ENCODE peak calls at places on chromosomes 2 and 18, in seven cellular contexts. E, Z, H, T, Y, L and R are unnamed samples.

GRCh38 chr18:46374850-46375249 is 270.7 kb downstream of the HAUS1 start:
- DNase-seq in E (no peak), Z (no peak), H (no peak), T (no peak), Y (no peak), L (no peak), R (peak)

GRCh38 chr2:61946661-61947060 is 41.2 kb downstream of the COMMD1 start:
- DNase-seq in E (no peak), Z (no peak), H (no peak), T (no peak), Y (no peak), L (no peak), R (no peak)

GRCh38 chr2:131517106-131517831 is 10.4 kb upstream of the CCDC74A start:
- DNase-seq in E (no peak), Z (no peak), H (no peak), T (no peak), Y (no peak), L (no peak), R (no peak)

GRCh38 chr2:72539145-72539552 is 286.7 kb downstream of the EXOC6B start:
- DNase-seq in E (no peak), Z (no peak), H (no peak), T (no peak), Y (no peak), L (no peak), R (no peak)

GRCh38 chr2:100903534-100904258 is 83.8 kb downstream of the NPAS2 start:
- DNase-seq in E (no peak), Z (no peak), H (no peak), T (no peak), Y (no peak), L (no peak), R (no peak)

GRCh38 chr18:22067682-22068081 is 101.7 kb upstream of the GATA6 start:
- DNase-seq in E (no peak), Z (peak), H (no peak), T (no peak), Y (peak), L (no peak), R (no peak)

GRCh38 chr2:227653419-227653818 is 13.2 kb upstream of the SCYGR5 start:
- DNase-seq in E (no peak), Z (no peak), H (no peak), T (no peak), Y (no peak), L (no peak), R (peak)

GRCh38 chr2:232633413-232634318 is at the start of gene EFHD1:
- DNase-seq in E (no peak), Z (peak), H (peak), T (no peak), Y (peak), L (peak), R (peak)

GRCh38 chr18:74596959-74597661 is 560 bp upstream of the ZNF407 start:
- DNase-seq in E (no peak), Z (peak), H (peak), T (peak), Y (peak), L (peak), R (peak)

GRCh38 chr2:125004091-125004800 is 979.2 kb downstream of the CNTNAP5 start:
- DNase-seq in E (no peak), Z (no peak), H (no peak), T (no peak), Y (no peak), L (no peak), R (no peak)

GRCh38 chr2:42050350-42051167 is 2.7 kb downstream of the PKDCC start:
- DNase-seq in E (no peak), Z (no peak), H (no peak), T (no peak), Y (no peak), L (no peak), R (no peak)

GRCh38 chr2:98473995-98474780 is 29.5 kb downstream of the INPP4A start:
- DNase-seq in E (no peak), Z (no peak), H (no peak), T (no peak), Y (no peak), L (no peak), R (no peak)

GRCh38 chr2:43542285-43542933 is 53.4 kb downstream of the THADA start:
- DNase-seq in E (no peak), Z (no peak), H (no peak), T (peak), Y (no peak), L (peak), R (peak)

GRCh38 chr18:10270160-10270571 is 184.3 kb upstream of the APCDD1 start:
- DNase-seq in E (no peak), Z (peak), H (no peak), T (no peak), Y (peak), L (no peak), R (no peak)

GRCh38 chr2:38170098-38170497 is 94.1 kb upstream of the CYP1B1 start:
- DNase-seq in E (no peak), Z (no peak), H (no peak), T (no peak), Y (no peak), L (no peak), R (no peak)

GRCh38 chr2:42722328-42723190 is 41.4 kb downstream of the OXER1 start:
- DNase-seq in E (peak), Z (peak), H (no peak), T (no peak), Y (peak), L (peak), R (peak)

GRCh38 chr18:22663378-22663777 is 245.7 kb upstream of the CTAGE1 start:
- DNase-seq in E (no peak), Z (no peak), H (no peak), T (no peak), Y (no peak), L (no peak), R (no peak)

GRCh38 chr18:79460445-79461300 is 64.9 kb downstream of the NFATC1 start:
- DNase-seq in E (no peak), Z (no peak), H (no peak), T (peak), Y (no peak), L (no peak), R (no peak)

GRCh38 chr18:55272510-55273243 is 313.4 kb upstream of the CCDC68 start:
- DNase-seq in E (peak), Z (no peak), H (no peak), T (no peak), Y (no peak), L (no peak), R (peak)

GRCh38 chr2:71620116-71620515 is 166.8 kb downstream of the DYSF start:
- DNase-seq in E (no peak), Z (peak), H (peak), T (no peak), Y (no peak), L (no peak), R (no peak)

GRCh38 chr2:172287605-172288326 is 139.6 kb upstream of the ITGA6 start:
- DNase-seq in E (no peak), Z (no peak), H (no peak), T (no peak), Y (no peak), L (no peak), R (no peak)

GRCh38 chr2:25251461-25252273 is 83.3 kb upstream of the POMC start:
- DNase-seq in E (no peak), Z (peak), H (peak), T (no peak), Y (peak), L (no peak), R (peak)

GRCh38 chr18:25805323-25805722 is 285.1 kb downstream of the SS18 start:
- DNase-seq in E (peak), Z (no peak), H (peak), T (no peak), Y (peak), L (no peak), R (peak)

GRCh38 chr2:109624339-109624738 is 10.2 kb downstream of the SOWAHC start:
- DNase-seq in E (no peak), Z (no peak), H (no peak), T (no peak), Y (no peak), L (no peak), R (no peak)
- TF ChIP-seq CTCF in E (no peak), Z (no peak), H (no peak), T (no peak), Y (no peak), L (no peak), R (no peak)

GRCh38 chr2:1713156-1713838 is 31.0 kb downstream of the PXDN start:
- DNase-seq in E (no peak), Z (no peak), H (no peak), T (no peak), Y (peak), L (no peak), R (no peak)

GRCh38 chr2:1714291-1715064 is 29.8 kb downstream of the PXDN start:
- DNase-seq in E (no peak), Z (no peak), H (no peak), T (no peak), Y (no peak), L (no peak), R (no peak)

GRCh38 chr2:1716441-1716840 is 27.9 kb downstream of the PXDN start:
- DNase-seq in E (no peak), Z (no peak), H (no peak), T (no peak), Y (no peak), L (no peak), R (no peak)

GRCh38 chr2:1715184-1716012 is 28.9 kb downstream of the PXDN start:
- DNase-seq in E (no peak), Z (peak), H (no peak), T (no peak), Y (no peak), L (no peak), R (no peak)

GRCh38 chr2:1713839-1714236 is 30.5 kb downstream of the PXDN start:
- DNase-seq in E (no peak), Z (no peak), H (no peak), T (no peak), Y (no peak), L (no peak), R (no peak)
- H3K27ac ChIP-seq in E (no peak), Z (no peak), H (no peak), T (no peak), Y (no peak), L (no peak), R (no peak)

DNA sequence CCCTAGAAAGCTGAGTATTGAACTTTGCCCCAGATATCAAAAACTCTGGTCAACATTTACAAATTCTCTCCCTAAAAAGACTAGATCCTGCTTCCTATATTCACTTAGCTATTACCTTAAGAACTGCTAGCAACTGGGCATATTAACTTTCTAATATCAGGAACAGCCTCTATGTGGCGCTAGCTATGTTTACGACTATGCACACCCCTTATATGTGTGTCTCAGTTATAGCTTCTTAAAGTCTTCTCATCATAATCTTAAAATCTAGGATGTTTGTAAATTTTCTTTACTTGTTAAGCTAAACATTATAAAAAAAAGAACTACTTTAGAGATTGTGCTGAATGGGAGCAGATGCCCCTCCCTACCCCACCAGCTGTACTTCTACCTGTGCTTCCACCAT is 1.7 kb upstream of the STAMBP start:
- DNase-seq in E (no peak), Z (no peak), H (no peak), T (peak), Y (no peak), L (peak), R (peak)
- TF ChIP-seq CTCF in E (peak), Z (no peak), H (no peak), T (peak), Y (no peak), L (peak), R (peak)

DNA sequence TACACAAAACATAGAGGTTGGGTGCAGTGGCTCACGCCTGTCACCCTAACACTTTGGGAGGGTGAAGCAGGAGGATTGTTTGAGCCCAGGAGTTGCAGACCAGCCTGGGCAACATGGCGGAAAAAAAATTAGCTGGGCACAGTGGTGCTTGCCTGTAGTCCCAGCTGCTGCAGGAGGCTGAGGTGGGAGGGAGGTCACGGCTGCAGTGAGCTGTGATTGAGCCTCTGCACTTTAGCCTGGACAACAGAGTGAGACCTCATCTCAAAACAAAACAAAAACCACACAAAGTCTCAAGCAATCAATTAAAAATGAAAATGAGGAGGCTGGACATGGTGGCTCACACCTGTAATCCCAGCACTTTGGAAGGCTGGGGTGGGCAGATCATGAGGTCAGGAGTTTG is 4.9 kb downstream of the NOP58 start:
- DNase-seq in E (no peak), Z (no peak), H (no peak), T (peak), Y (no peak), L (no peak), R (no peak)
- H3K27ac ChIP-seq in E (no peak), Z (no peak), H (peak), T (no peak), Y (no peak), L (no peak), R (peak)